ENCODE peak calls at places on chromosomes 11 and 22, in eight cellular contexts. One of them, this sample, is unnamed.

GRCh38 chr11:128503231-128503991 is 83.9 kb downstream of the ETS1 start:
- DNase-seq in fibroblast of mammary gland: peak; percentile 98
- DNase-seq in GM12878: no peak
- DNase-seq in cardiac muscle cell: no peak
- DNase-seq in body of pancreas: no peak
- DNase-seq in heart right ventricle: no peak
- DNase-seq in fibroblast of the aortic adventitia: peak; percentile 68
- DNase-seq in fibroblast of pulmonary artery: peak; percentile 79
- DNase-seq in this sample: peak; percentile 95

GRCh38 chr11:20211691-20212090 is 51.4 kb upstream of the DBX1 start:
- DNase-seq in body of pancreas: no peak
- DNase-seq in cardiac muscle cell: no peak
- DNase-seq in fibroblast of mammary gland: no peak
- DNase-seq in GM12878: no peak
- DNase-seq in heart right ventricle: no peak
- DNase-seq in fibroblast of pulmonary artery: no peak
- DNase-seq in fibroblast of the aortic adventitia: no peak
- DNase-seq in this sample: no peak

GRCh38 chr22:33659423-33659822 is 260.9 kb downstream of the LARGE1 start:
- DNase-seq in fibroblast of the aortic adventitia: peak; percentile 91
- DNase-seq in GM12878: no peak
- DNase-seq in fibroblast of pulmonary artery: peak; percentile 52
- DNase-seq in heart right ventricle: peak; percentile 55
- DNase-seq in fibroblast of mammary gland: peak; percentile 78
- DNase-seq in body of pancreas: no peak
- DNase-seq in cardiac muscle cell: no peak
- DNase-seq in this sample: peak; percentile 58

GRCh38 chr22:42621505-42622002 is 6.9 kb upstream of the POLDIP3 start:
- DNase-seq in heart right ventricle: peak; percentile 69
- DNase-seq in cardiac muscle cell: peak; percentile 83
- DNase-seq in fibroblast of pulmonary artery: peak; percentile 65
- DNase-seq in fibroblast of the aortic adventitia: peak; percentile 79
- DNase-seq in body of pancreas: peak; percentile 73
- DNase-seq in fibroblast of mammary gland: peak; percentile 77
- DNase-seq in GM12878: no peak
- DNase-seq in this sample: peak; percentile 80

GRCh38 chr11:118820412-118821357 is 29.7 kb upstream of the DDX6 start:
- DNase-seq in GM12878: peak; percentile 99
- DNase-seq in heart right ventricle: peak; percentile 77
- DNase-seq in fibroblast of mammary gland: peak; percentile 19
- DNase-seq in body of pancreas: peak; percentile 86
- DNase-seq in cardiac muscle cell: peak; percentile 8
- DNase-seq in fibroblast of the aortic adventitia: peak; percentile 81
- DNase-seq in fibroblast of pulmonary artery: no peak
- DNase-seq in this sample: peak; percentile 0

GRCh38 chr11:43278302-43278956 is 33.4 kb upstream of the API5 start:
- DNase-seq in GM12878: no peak
- DNase-seq in cardiac muscle cell: peak; percentile 19
- DNase-seq in heart right ventricle: no peak
- DNase-seq in fibroblast of mammary gland: peak; percentile 18
- DNase-seq in fibroblast of the aortic adventitia: peak; percentile 31
- DNase-seq in fibroblast of pulmonary artery: peak; percentile 52
- DNase-seq in body of pancreas: no peak
- DNase-seq in this sample: peak; percentile 30

GRCh38 chr11:3001496-3001895 is 9.4 kb upstream of the NAP1L4 start:
- DNase-seq in fibroblast of mammary gland: no peak
- DNase-seq in body of pancreas: no peak
- DNase-seq in GM12878: no peak
- DNase-seq in fibroblast of pulmonary artery: no peak
- DNase-seq in cardiac muscle cell: no peak
- DNase-seq in heart right ventricle: peak; percentile 62
- DNase-seq in fibroblast of the aortic adventitia: no peak
- DNase-seq in this sample: no peak

GRCh38 chr11:72703281-72704008 is 29.2 kb upstream of the PDE2A start:
- DNase-seq in cardiac muscle cell: no peak
- DNase-seq in GM12878: no peak
- DNase-seq in fibroblast of pulmonary artery: peak; percentile 79
- DNase-seq in heart right ventricle: peak; percentile 71
- DNase-seq in fibroblast of the aortic adventitia: peak; percentile 95
- DNase-seq in fibroblast of mammary gland: peak; percentile 75
- DNase-seq in body of pancreas: no peak
- DNase-seq in this sample: peak; percentile 94

GRCh38 chr22:19133561-19133960 is 2.5 kb downstream of the TSSK2 start:
- DNase-seq in body of pancreas: no peak
- DNase-seq in heart right ventricle: no peak
- DNase-seq in fibroblast of the aortic adventitia: no peak
- DNase-seq in cardiac muscle cell: no peak
- DNase-seq in fibroblast of mammary gland: no peak
- DNase-seq in fibroblast of pulmonary artery: no peak
- DNase-seq in GM12878: no peak
- DNase-seq in this sample: no peak

GRCh38 chr22:23240639-23241389 is 60.5 kb downstream of the BCR start:
- DNase-seq in body of pancreas: no peak
- DNase-seq in fibroblast of the aortic adventitia: no peak
- DNase-seq in cardiac muscle cell: no peak
- DNase-seq in fibroblast of mammary gland: no peak
- DNase-seq in GM12878: no peak
- DNase-seq in heart right ventricle: no peak
- DNase-seq in fibroblast of pulmonary artery: peak; percentile 41
- DNase-seq in this sample: no peak

GRCh38 chr22:40429481-40429880 is 59.1 kb downstream of the SGSM3 start:
- DNase-seq in GM12878: no peak
- DNase-seq in fibroblast of pulmonary artery: no peak
- DNase-seq in cardiac muscle cell: no peak
- DNase-seq in body of pancreas: no peak
- DNase-seq in heart right ventricle: no peak
- DNase-seq in fibroblast of mammary gland: no peak
- DNase-seq in fibroblast of the aortic adventitia: no peak
- DNase-seq in this sample: no peak

DNA sequence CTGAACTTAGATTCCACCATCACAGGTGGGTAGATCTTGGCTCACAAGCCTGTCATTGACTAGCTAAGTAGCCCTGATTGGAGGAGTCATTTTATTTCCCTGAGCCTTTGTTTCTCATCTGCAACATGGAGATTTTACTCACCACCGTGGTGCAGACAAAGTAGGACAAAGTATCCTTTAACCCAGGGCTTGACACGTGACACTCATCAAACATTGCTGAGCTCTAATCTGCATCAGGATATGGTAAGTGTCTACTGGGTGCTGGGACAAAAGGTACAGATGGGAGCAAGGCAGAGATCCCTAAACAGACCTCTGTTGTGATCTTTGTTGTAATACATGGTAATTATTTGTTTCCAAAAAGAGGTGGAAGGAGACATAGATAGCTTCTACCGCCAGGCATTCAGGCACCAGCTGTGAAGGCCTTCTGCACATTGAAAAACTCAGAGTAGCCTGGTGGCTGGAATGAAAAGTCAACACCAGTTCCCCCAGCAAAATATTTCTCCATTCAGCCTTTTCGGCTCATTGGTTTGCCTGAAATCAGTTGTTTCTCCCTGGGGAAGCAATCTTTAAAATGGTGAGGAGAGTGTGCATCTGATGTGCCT is 18.3 kb upstream of the MICAL2 start:
- DNase-seq in fibroblast of pulmonary artery: no peak
- DNase-seq in GM12878: no peak
- DNase-seq in fibroblast of the aortic adventitia: no peak
- DNase-seq in fibroblast of mammary gland: no peak
- DNase-seq in cardiac muscle cell: no peak
- DNase-seq in body of pancreas: no peak
- DNase-seq in heart right ventricle: no peak
- DNase-seq in this sample: peak; percentile 43
- TF ChIP-seq CTCF in fibroblast of pulmonary artery: no peak
- TF ChIP-seq CTCF in GM12878: no peak
- TF ChIP-seq CTCF in fibroblast of the aortic adventitia: no peak
- TF ChIP-seq CTCF in fibroblast of mammary gland: no peak
- TF ChIP-seq CTCF in cardiac muscle cell: no peak
- TF ChIP-seq CTCF in body of pancreas: no peak
- TF ChIP-seq CTCF in heart right ventricle: peak; percentile 18
- TF ChIP-seq CTCF in this sample: peak; percentile 38

DNA sequence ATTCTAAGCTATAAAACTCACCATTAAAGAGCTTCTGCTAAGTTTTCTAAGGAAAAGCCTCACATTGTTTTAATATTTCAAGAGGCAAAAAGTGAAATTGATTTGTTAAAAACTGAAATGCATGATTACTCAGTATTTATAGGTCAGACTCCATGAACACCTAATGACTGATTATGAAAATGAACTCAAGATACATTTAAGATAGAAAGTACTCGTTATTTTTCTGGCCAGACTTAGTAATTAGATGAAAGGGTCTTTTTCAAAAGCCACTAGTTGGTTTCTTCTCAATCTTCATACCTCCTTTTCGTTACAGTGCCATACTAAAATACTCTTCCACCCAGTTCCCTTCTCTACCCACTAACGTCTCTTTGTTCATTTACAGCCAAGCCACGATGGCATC is 56.3 kb downstream of the VSIG10L2 start:
- DNase-seq in GM12878: no peak
- DNase-seq in fibroblast of the aortic adventitia: no peak
- DNase-seq in body of pancreas: no peak
- DNase-seq in fibroblast of pulmonary artery: no peak
- DNase-seq in cardiac muscle cell: no peak
- DNase-seq in heart right ventricle: no peak
- DNase-seq in fibroblast of mammary gland: no peak
- DNase-seq in this sample: no peak
- H3K4me3 ChIP-seq in GM12878: no peak overlapping the region
- H3K4me3 ChIP-seq in fibroblast of the aortic adventitia: no peak overlapping the region
- H3K4me3 ChIP-seq in body of pancreas: no peak overlapping the region
- H3K4me3 ChIP-seq in fibroblast of pulmonary artery: no peak overlapping the region
- H3K4me3 ChIP-seq in cardiac muscle cell: no peak overlapping the region
- H3K4me3 ChIP-seq in heart right ventricle: no peak overlapping the region
- H3K4me3 ChIP-seq in fibroblast of mammary gland: no peak overlapping the region
- H3K4me3 ChIP-seq in this sample: no peak overlapping the region

GRCh38 chr11:66495401-66495844 is 15.0 kb upstream of the BBS1 start:
- DNase-seq in cardiac muscle cell: no peak
- DNase-seq in body of pancreas: no peak
- DNase-seq in GM12878: no peak
- DNase-seq in fibroblast of pulmonary artery: no peak
- DNase-seq in fibroblast of the aortic adventitia: no peak
- DNase-seq in fibroblast of mammary gland: no peak
- DNase-seq in heart right ventricle: no peak
- DNase-seq in this sample: no peak
- TF ChIP-seq CTCF in cardiac muscle cell: peak; percentile 11
- TF ChIP-seq CTCF in body of pancreas: no peak
- TF ChIP-seq CTCF in GM12878: peak; percentile 35
- TF ChIP-seq CTCF in fibroblast of pulmonary artery: peak; percentile 19
- TF ChIP-seq CTCF in fibroblast of the aortic adventitia: peak; percentile 22
- TF ChIP-seq CTCF in fibroblast of mammary gland: peak; percentile 17
- TF ChIP-seq CTCF in heart right ventricle: no peak
- TF ChIP-seq CTCF in this sample: peak; percentile 12

DNA sequence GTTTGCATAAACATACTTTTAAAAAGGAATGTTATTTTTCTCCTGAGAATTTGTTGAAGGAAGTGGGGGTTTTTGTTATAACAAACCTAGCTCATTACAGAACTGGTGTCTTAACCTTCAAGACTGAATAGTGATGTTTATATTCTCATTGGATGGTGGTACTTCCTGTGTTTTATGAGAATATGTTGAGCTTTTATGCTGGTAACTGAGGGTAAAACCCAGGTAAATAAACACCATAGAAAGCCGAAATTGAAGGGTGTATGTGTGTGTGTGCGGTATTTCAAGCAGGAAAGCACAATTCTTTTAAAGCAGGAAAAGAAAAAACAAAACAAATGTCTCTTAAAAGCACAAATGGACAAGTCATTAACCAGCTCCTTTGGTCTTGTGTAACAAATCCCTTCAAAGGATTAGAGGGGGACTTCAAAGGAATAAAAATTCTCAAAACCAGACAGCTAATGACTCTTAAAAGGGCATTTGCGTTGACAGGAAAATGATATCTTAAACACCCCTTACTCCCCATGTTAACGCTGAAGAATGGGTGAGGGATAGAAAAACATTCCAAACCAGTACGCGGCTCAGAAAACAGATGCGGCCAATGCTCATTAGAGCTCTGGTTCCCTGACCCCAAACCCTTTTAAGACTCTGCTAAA is 23.8 kb downstream of the LMO2 start:
- DNase-seq in body of pancreas: no peak
- DNase-seq in GM12878: no peak
- DNase-seq in fibroblast of the aortic adventitia: peak; percentile 11
- DNase-seq in cardiac muscle cell: no peak
- DNase-seq in heart right ventricle: no peak
- DNase-seq in fibroblast of pulmonary artery: no peak
- DNase-seq in fibroblast of mammary gland: no peak
- DNase-seq in this sample: no peak
- H3K4me3 ChIP-seq in body of pancreas: peak overlapping the region; percentile 49
- H3K4me3 ChIP-seq in GM12878: peak overlapping the region; percentile 72
- H3K4me3 ChIP-seq in fibroblast of the aortic adventitia: peak overlapping the region; percentile 75
- H3K4me3 ChIP-seq in cardiac muscle cell: peak overlapping the region; percentile 63
- H3K4me3 ChIP-seq in heart right ventricle: peak overlapping the region; percentile 44
- H3K4me3 ChIP-seq in fibroblast of pulmonary artery: peak overlapping the region; percentile 63
- H3K4me3 ChIP-seq in fibroblast of mammary gland: no peak overlapping the region
- H3K4me3 ChIP-seq in this sample: no peak overlapping the region

This sample was measured in AG10803.